ENCODE peak calls at places on chromosomes 5 and 9, in four cellular contexts. A, E, X and C are unnamed samples. For H3K36me3, the result is how much of the 10 kb centered on the place peaks cover.

GRCh38 chr9:88024896-88025295 is 50.6 kb upstream of the CDK20 start:
- DNase-seq in A (no peak), E (no peak), X (no peak), C (no peak)

GRCh38 chr9:76868897-76869296 is 37.0 kb downstream of the PRUNE2 start:
- DNase-seq in A (peak), E (no peak), X (no peak), C (no peak)

GRCh38 chr5:38208782-38209378 is 49.5 kb upstream of the EGFLAM start:
- DNase-seq in A (peak), E (no peak), X (no peak), C (peak)

GRCh38 chr9:95124582-95125359 is 192.7 kb downstream of the FANCC start:
- DNase-seq in A (peak), E (no peak), X (no peak), C (no peak)

GRCh38 chr5:19795218-19795617 is 192.8 kb downstream of the CDH18 start:
- DNase-seq in A (peak), E (no peak), X (no peak), C (no peak)

GRCh38 chr5:132775439-132776076 is 1.5 kb downstream of the SEPTIN8 start:
- DNase-seq in A (peak), E (no peak), X (no peak), C (no peak)

GRCh38 chr9:526904-527591 is 312.4 kb downstream of the DOCK8 start:
- DNase-seq in A (no peak), E (no peak), X (no peak), C (no peak)

GRCh38 chr9:128149951-128150593 is 819 bp downstream of the LCN2 start:
- DNase-seq in A (no peak), E (no peak), X (no peak), C (no peak)

GRCh38 chr9:38084556-38084880 is 15.5 kb upstream of the SHB start:
- DNase-seq in A (no peak), E (no peak), X (no peak), C (no peak)

GRCh38 chr5:179165421-179166170 is 105.4 kb downstream of the ZNF354C start:
- DNase-seq in A (no peak), E (no peak), X (no peak), C (no peak)

GRCh38 chr9:96462538-96462937 is 12.6 kb downstream of the HABP4 start:
- DNase-seq in A (no peak), E (no peak), X (no peak), C (no peak)

GRCh38 chr9:125088752-125089151 is 54.6 kb downstream of the SCAI start:
- DNase-seq in A (no peak), E (no peak), X (no peak), C (no peak)

GRCh38 chr5:41722359-41722950 is 147.8 kb downstream of the OXCT1 start:
- DNase-seq in A (peak), E (no peak), X (no peak), C (no peak)

GRCh38 chr9:93660647-93661046 is 84.3 kb downstream of the PHF2 start:
- DNase-seq in A (no peak), E (peak), X (no peak), C (no peak)

GRCh38 chr9:89807101-89807395 is 202.2 kb downstream of the GADD45G start:
- DNase-seq in A (no peak), E (no peak), X (no peak), C (no peak)

GRCh38 chr5:154860123-154860522 is 1.7 kb downstream of the CNOT8 start:
- DNase-seq in A (peak), E (peak), X (no peak), C (no peak)

GRCh38 chr5:5383461-5383860 is 39.0 kb upstream of the ICE1 start:
- DNase-seq in A (no peak), E (no peak), X (no peak), C (no peak)

GRCh38 chr5:180860273-180860886 is 696 bp downstream of the ZFP62 start:
- DNase-seq in A (peak), E (peak), X (no peak), C (peak)

GRCh38 chr9:132609829-132610228 is 27.4 kb downstream of the BARHL1 start:
- DNase-seq in A (peak), E (no peak), X (no peak), C (no peak)

GRCh38 chr5:135821061-135821781 is 13.2 kb upstream of the SLC25A48 start:
- DNase-seq in A (peak), E (no peak), X (no peak), C (no peak)

GRCh38 chr9:28820741-28821140 is 1247.5 kb upstream of the C9orf72 start:
- DNase-seq in A (no peak), E (no peak), X (no peak), C (no peak)

GRCh38 chr5:20833081-20833627 is 845.2 kb upstream of the CDH18 start:
- DNase-seq in A (no peak), E (no peak), X (no peak), C (no peak)

GRCh38 chr9:128022886-128023285 is 42.1 kb upstream of the EEIG1 start:
- DNase-seq in A (peak), E (no peak), X (no peak), C (no peak)

GRCh38 chr5:33229216-33229615 is 211.5 kb upstream of the TARS1 start:
- DNase-seq in A (no peak), E (no peak), X (no peak), C (no peak)

GRCh38 chr5:133610489-133611356 is 1.6 kb downstream of the FSTL4 start:
- DNase-seq in A (peak), E (peak), X (peak), C (no peak)

GRCh38 chr9:13588151-13589043 is 308.9 kb upstream of the MPDZ start:
- DNase-seq in A (no peak), E (no peak), X (no peak), C (no peak)

GRCh38 chr5:5419291-5420210 is 2.9 kb upstream of the ICE1 start:
- DNase-seq in A (peak), E (no peak), X (no peak), C (no peak)

GRCh38 chr5:180336234-180337020 is 16.7 kb downstream of the GFPT2 start:
- DNase-seq in A (no peak), E (no peak), X (no peak), C (no peak)

GRCh38 chr5:149371296-149371962 is 7.7 kb downstream of the IL17B start:
- DNase-seq in A (peak), E (peak), X (peak), C (peak)

DNA sequence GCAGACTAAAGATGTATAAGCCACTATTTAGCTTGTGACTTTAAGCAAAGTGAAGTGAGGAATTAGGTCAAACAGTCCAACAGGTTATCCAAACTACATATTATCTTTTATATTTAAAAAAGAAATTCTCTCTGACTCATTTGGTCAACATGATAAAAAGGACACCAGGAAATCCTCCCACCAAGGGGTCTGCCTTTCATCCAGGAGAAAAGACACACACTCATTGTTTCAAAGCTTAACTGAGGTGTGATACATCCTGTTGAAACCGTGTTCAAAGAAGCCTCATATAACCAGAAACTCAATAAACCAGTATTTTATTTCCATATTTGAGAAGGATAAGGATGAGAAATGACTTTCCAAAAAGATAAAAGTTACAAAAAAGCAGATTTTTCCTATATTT is 417.1 kb downstream of the HCN1 start:
- DNase-seq in A (no peak), E (no peak), X (no peak), C (no peak)
- H3K36me3 ChIP-seq in A (under half), E (under half), X (under half), C (under half)

GRCh38 chr5:95858023-95858461 is 35.5 kb upstream of the GLRX start:
- DNase-seq in A (peak), E (no peak), X (no peak), C (no peak)
- H3K27ac ChIP-seq in A (peak), E (peak), X (peak), C (no peak)

GRCh38 chr9:110935829-110936228 is 102.4 kb downstream of the LPAR1 start:
- DNase-seq in A (peak), E (no peak), X (no peak), C (no peak)
- H3K36me3 ChIP-seq in A (under half), E (under half), X (under half), C (under half)

GRCh38 chr5:74630387-74631087 is 10.0 kb downstream of the ENC1 start:
- DNase-seq in A (peak), E (no peak), X (no peak), C (peak)
- H3K27ac ChIP-seq in A (peak), E (no peak), X (no peak), C (peak)

GRCh38 chr5:138344887-138345622 is 7.0 kb downstream of the FAM53C start:
- DNase-seq in A (no peak), E (no peak), X (no peak), C (no peak)
- H3K36me3 ChIP-seq in A (under half), E (under half), X (half or more), C (under half)

GRCh38 chr9:136543280-136543679 is 2.6 kb downstream of the NOTCH1 start:
- DNase-seq in A (no peak), E (no peak), X (no peak), C (no peak)
- H3K27ac ChIP-seq in A (no peak), E (peak), X (peak), C (no peak)

GRCh38 chr9:83744206-83744605 is 36.4 kb upstream of the UBQLN1 start:
- DNase-seq in A (no peak), E (no peak), X (no peak), C (no peak)
- H3K36me3 ChIP-seq in A (under half), E (under half), X (under half), C (under half)

GRCh38 chr5:57818397-57818796 is 335.8 kb upstream of the ACTBL2 start:
- DNase-seq in A (no peak), E (no peak), X (no peak), C (no peak)

GRCh38 chr5:57828221-57828620 is 345.6 kb upstream of the ACTBL2 start:
- DNase-seq in A (peak), E (no peak), X (no peak), C (no peak)

GRCh38 chr5:57825026-57825683 is 342.5 kb upstream of the ACTBL2 start:
- DNase-seq in A (peak), E (no peak), X (no peak), C (no peak)

GRCh38 chr5:57822651-57823050 is 340.0 kb upstream of the ACTBL2 start:
- DNase-seq in A (no peak), E (no peak), X (no peak), C (no peak)

GRCh38 chr5:57824047-57824446 is 341.4 kb upstream of the ACTBL2 start:
- DNase-seq in A (peak), E (no peak), X (no peak), C (no peak)
- H3K27ac ChIP-seq in A (peak), E (no peak), X (no peak), C (no peak)